ENCODE peak calls at places on chromosome 17, in seven cellular contexts. F is mammary epithelial cell; S is AG09319; K is tibial artery; I is neural progenitor cell; A is activated CD8-positive, alpha-beta T cell treated with anti-CD3 and anti-CD28 coated beads for 36 hours; U is GM10248. H is an unnamed sample.

GRCh38 chr17:49021095-49021767 is 24.0 kb downstream of the IGF2BP1 start:
- DNase-seq in F (no peak), S (no peak), K (no peak), I (no peak), A (no peak), U (no peak), H (no peak)

GRCh38 chr17:47278561-47278960 is 24.9 kb downstream of the ITGB3 start:
- DNase-seq in F (no peak), S (no peak), K (no peak), I (no peak), A (no peak), U (no peak), H (no peak)

GRCh38 chr17:77423589-77424451 is 283.1 kb downstream of the SEC14L1 start:
- DNase-seq in F (peak; percentile 90), S (peak; percentile 93), K (peak; percentile 93), I (no peak), A (no peak), U (no peak), H (no peak)

GRCh38 chr17:47702391-47702995 is 8.5 kb downstream of the TBKBP1 start:
- DNase-seq in F (no peak), S (no peak), K (no peak), I (no peak), A (no peak), U (no peak), H (no peak)

GRCh38 chr17:41404024-41404651 is 6.7 kb upstream of the KRT31 start:
- DNase-seq in F (peak; percentile 100), S (peak; percentile 83), K (no peak), I (no peak), A (peak; percentile 89), U (no peak), H (no peak)

GRCh38 chr17:27888945-27889344 is 4.2 kb downstream of the LYRM9 start:
- DNase-seq in F (no peak), S (no peak), K (no peak), I (peak; percentile 85), A (no peak), U (no peak), H (no peak)

GRCh38 chr17:12078791-12079190 is 58.1 kb downstream of the MAP2K4 start:
- DNase-seq in F (peak; percentile 72), S (no peak), K (no peak), I (no peak), A (no peak), U (no peak), H (no peak)

GRCh38 chr17:34401165-34401564 is 38.1 kb upstream of the CCL1 start:
- DNase-seq in F (peak; percentile 4), S (no peak), K (no peak), I (no peak), A (no peak), U (no peak), H (no peak)

GRCh38 chr17:64767269-64767997 is 105.3 kb upstream of the SMURF2 start:
- DNase-seq in F (no peak), S (no peak), K (no peak), I (no peak), A (no peak), U (no peak), H (no peak)

GRCh38 chr17:47317119-47317518 is 6.6 kb upstream of the EFCAB13 start:
- DNase-seq in F (no peak), S (no peak), K (peak; percentile 74), I (no peak), A (no peak), U (no peak), H (no peak)

GRCh38 chr17:30908717-30909420 is 2.8 kb upstream of the TEFM start:
- DNase-seq in F (no peak), S (no peak), K (no peak), I (no peak), A (no peak), U (peak; percentile 32), H (no peak)

GRCh38 chr17:57391076-57391825 is 134.9 kb downstream of the MSI2 start:
- DNase-seq in F (no peak), S (no peak), K (no peak), I (no peak), A (no peak), U (no peak), H (no peak)

GRCh38 chr17:17254026-17254425 is 17.1 kb upstream of the FLCN start:
- DNase-seq in F (no peak), S (no peak), K (no peak), I (no peak), A (no peak), U (no peak), H (no peak)

GRCh38 chr17:57944796-57945362 is 10.3 kb downstream of the CUEDC1 start:
- DNase-seq in F (no peak), S (no peak), K (no peak), I (no peak), A (no peak), U (no peak), H (no peak)

GRCh38 chr17:37088459-37088858 is 139.7 kb downstream of the AATF start:
- DNase-seq in F (peak; percentile 79), S (no peak), K (no peak), I (no peak), A (no peak), U (no peak), H (no peak)

GRCh38 chr17:35740997-35741931 is 9.8 kb downstream of the RASL10B start:
- DNase-seq in F (no peak), S (no peak), K (no peak), I (peak; percentile 70), A (peak; percentile 49), U (no peak), H (no peak)

GRCh38 chr17:28643979-28644781 is 778 bp downstream of the BLTP2 start:
- DNase-seq in F (peak; percentile 34), S (no peak), K (peak; percentile 46), I (peak; percentile 76), A (peak; percentile 61), U (peak; percentile 57), H (peak; percentile 28)

GRCh38 chr17:63274156-63274555 is 171.9 kb downstream of the CYB561 start:
- DNase-seq in F (no peak), S (no peak), K (no peak), I (no peak), A (no peak), U (no peak), H (no peak)

GRCh38 chr17:2691965-2692780 is 19.4 kb downstream of the CLUH start:
- DNase-seq in F (no peak), S (no peak), K (no peak), I (no peak), A (no peak), U (no peak), H (no peak)

GRCh38 chr17:77461277-77462057 is 320.7 kb downstream of the SEC14L1 start:
- DNase-seq in F (no peak), S (no peak), K (no peak), I (no peak), A (peak; percentile 31), U (no peak), H (no peak)

GRCh38 chr17:82092995-82093751 is 4.9 kb downstream of the FASN start:
- DNase-seq in F (no peak), S (no peak), K (no peak), I (no peak), A (no peak), U (no peak), H (no peak)

GRCh38 chr17:65104541-65104940 is 32.6 kb upstream of the RGS9 start:
- DNase-seq in F (no peak), S (no peak), K (no peak), I (no peak), A (no peak), U (no peak), H (no peak)

GRCh38 chr17:32264140-32264799 is 1.4 kb upstream of the RHBDL3 start:
- DNase-seq in F (no peak), S (no peak), K (no peak), I (peak; percentile 64), A (no peak), U (no peak), H (no peak)
- TF ChIP-seq CTCF in F (no peak), S (peak; percentile 3), K (no peak), I (peak; percentile 48), A (no peak), U (no peak), H (no peak)

GRCh38 chr17:1562178-1562643 is 381 bp downstream of the PITPNA start:
- DNase-seq in F (no peak), S (no peak), K (no peak), I (no peak), A (no peak), U (no peak), H (no peak)
- TF ChIP-seq CTCF in F (no peak), S (no peak), K (no peak), I (no peak), A (peak; percentile 27), U (no peak), H (no peak)

GRCh38 chr17:42929497-42929844 is 28.9 kb downstream of the G6PC1 start:
- DNase-seq in F (no peak), S (no peak), K (no peak), I (no peak), A (no peak), U (no peak), H (no peak)
- TF ChIP-seq CTCF in F (no peak), S (no peak), K (no peak), I (no peak), A (no peak), U (no peak), H (no peak)

GRCh38 chr17:75845058-75845711 is 981 bp upstream of the UNC13D start:
- DNase-seq in F (peak; percentile 70), S (no peak), K (peak; percentile 85), I (peak; percentile 84), A (peak; percentile 83), U (peak; percentile 91), H (peak; percentile 71)
- TF ChIP-seq CTCF in F (peak; percentile 85), S (peak; percentile 60), K (peak; percentile 91), I (peak; percentile 66), A (peak; percentile 72), U (peak; percentile 69), H (no peak)

DNA sequence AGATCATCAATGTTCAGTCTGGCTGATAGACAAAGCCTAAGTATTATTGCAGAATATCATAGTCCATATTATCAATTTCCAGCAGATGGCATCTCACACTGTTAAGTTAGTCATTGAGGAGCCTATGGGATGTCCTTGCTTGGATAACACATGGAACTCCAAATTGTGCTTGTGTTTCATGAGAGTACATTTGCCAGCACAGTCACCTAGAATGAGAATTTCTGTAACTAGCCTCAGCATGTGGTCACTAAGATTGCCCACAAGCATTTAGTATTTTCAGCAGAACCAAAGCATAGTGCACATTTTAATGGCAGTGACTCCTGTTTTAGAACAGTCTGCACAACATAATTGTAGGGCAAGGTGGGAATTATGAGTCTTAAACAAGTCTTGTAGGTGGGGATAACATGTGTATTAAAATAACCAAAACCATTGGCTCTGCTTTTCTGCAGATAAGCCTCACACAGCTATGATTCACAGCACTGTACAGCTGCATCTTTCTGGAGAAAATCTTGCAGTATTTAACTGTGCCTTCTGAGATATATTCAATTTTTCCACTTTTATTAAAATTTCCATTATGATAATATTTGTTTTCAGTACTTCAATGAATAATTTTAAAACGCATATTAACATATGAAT is 882.8 kb upstream of the SOX9 start:
- DNase-seq in F (peak; percentile 83), S (peak; percentile 32), K (no peak), I (no peak), A (no peak), U (no peak), H (no peak)
- TF ChIP-seq CTCF in F (peak; percentile 57), S (peak; percentile 43), K (peak; percentile 19), I (no peak), A (no peak), U (no peak), H (no peak)